ENCODE peak calls at places on chromosomes 7 and 10, in five cellular contexts. One of them, this sample, is unnamed.

GRCh38 chr7:82745117-82745516 is 301.5 kb upstream of the CACNA2D1 start:
- DNase-seq in dermis blood vessel endothelial cell: no peak
- DNase-seq in NB4: no peak
- DNase-seq in NCI-H1417: no peak
- DNase-seq in kidney epithelial cell: no peak
- DNase-seq in this sample: no peak

GRCh38 chr10:4353059-4353655 is 472.9 kb upstream of the AKR1E2 start:
- DNase-seq in dermis blood vessel endothelial cell: peak
- DNase-seq in NB4: no peak
- DNase-seq in NCI-H1417: no peak
- DNase-seq in kidney epithelial cell: no peak
- DNase-seq in this sample: no peak

GRCh38 chr10:102935939-102936605 is 18.0 kb downstream of the CNNM2 start:
- DNase-seq in dermis blood vessel endothelial cell: no peak
- DNase-seq in NB4: no peak
- DNase-seq in NCI-H1417: no peak
- DNase-seq in kidney epithelial cell: no peak
- DNase-seq in this sample: no peak

GRCh38 chr10:88731296-88731695 is 25.2 kb downstream of the LIPK start:
- DNase-seq in dermis blood vessel endothelial cell: no peak
- DNase-seq in NB4: no peak
- DNase-seq in NCI-H1417: peak
- DNase-seq in kidney epithelial cell: no peak
- DNase-seq in this sample: peak

GRCh38 chr10:97425964-97426775 is at the start of gene PGAM1:
- DNase-seq in dermis blood vessel endothelial cell: peak
- DNase-seq in NB4: peak
- DNase-seq in NCI-H1417: peak
- DNase-seq in kidney epithelial cell: no peak
- DNase-seq in this sample: peak

GRCh38 chr10:98572594-98572993 is 125.9 kb upstream of the HPS1 start:
- DNase-seq in dermis blood vessel endothelial cell: no peak
- DNase-seq in NB4: no peak
- DNase-seq in NCI-H1417: no peak
- DNase-seq in kidney epithelial cell: no peak
- DNase-seq in this sample: no peak

GRCh38 chr10:7159928-7160327 is 250.9 kb downstream of the SFMBT2 start:
- DNase-seq in dermis blood vessel endothelial cell: no peak
- DNase-seq in NB4: no peak
- DNase-seq in NCI-H1417: no peak
- DNase-seq in kidney epithelial cell: no peak
- DNase-seq in this sample: no peak

GRCh38 chr7:1579481-1580421 is 9.9 kb upstream of the PSMG3 start:
- DNase-seq in dermis blood vessel endothelial cell: peak
- DNase-seq in NB4: peak
- DNase-seq in NCI-H1417: peak
- DNase-seq in kidney epithelial cell: no peak
- DNase-seq in this sample: peak

GRCh38 chr10:68156373-68157185 is 47.3 kb downstream of the MYPN start:
- DNase-seq in dermis blood vessel endothelial cell: peak
- DNase-seq in NB4: peak
- DNase-seq in NCI-H1417: peak
- DNase-seq in kidney epithelial cell: no peak
- DNase-seq in this sample: peak

GRCh38 chr7:117673367-117673766 is 193.5 kb downstream of the CFTR start:
- DNase-seq in dermis blood vessel endothelial cell: no peak
- DNase-seq in NB4: no peak
- DNase-seq in NCI-H1417: peak
- DNase-seq in kidney epithelial cell: no peak
- DNase-seq in this sample: no peak

GRCh38 chr10:104617831-104618230 is 23.3 kb upstream of the SORCS3 start:
- DNase-seq in dermis blood vessel endothelial cell: no peak
- DNase-seq in NB4: no peak
- DNase-seq in NCI-H1417: no peak
- DNase-seq in kidney epithelial cell: no peak
- DNase-seq in this sample: no peak

GRCh38 chr7:32785365-32785764 is 106.2 kb downstream of the KBTBD2 start:
- DNase-seq in dermis blood vessel endothelial cell: peak
- DNase-seq in NB4: no peak
- DNase-seq in NCI-H1417: peak
- DNase-seq in kidney epithelial cell: no peak
- DNase-seq in this sample: no peak

GRCh38 chr7:139620676-139621344 is 97.3 kb downstream of the CLEC2L start:
- DNase-seq in dermis blood vessel endothelial cell: peak
- DNase-seq in NB4: peak
- DNase-seq in NCI-H1417: peak
- DNase-seq in kidney epithelial cell: no peak
- DNase-seq in this sample: peak

GRCh38 chr10:122310311-122311050 is 39.4 kb downstream of the BTBD16 start:
- DNase-seq in dermis blood vessel endothelial cell: peak
- DNase-seq in NB4: peak
- DNase-seq in NCI-H1417: no peak
- DNase-seq in kidney epithelial cell: peak
- DNase-seq in this sample: no peak

GRCh38 chr7:143321242-143321641 is 5.3 kb downstream of the CLCN1 start:
- DNase-seq in dermis blood vessel endothelial cell: no peak
- DNase-seq in NB4: peak
- DNase-seq in NCI-H1417: no peak
- DNase-seq in kidney epithelial cell: no peak
- DNase-seq in this sample: no peak

GRCh38 chr7:147436718-147437117 is 1153.8 kb upstream of the C7orf33 start:
- DNase-seq in dermis blood vessel endothelial cell: no peak
- DNase-seq in NB4: no peak
- DNase-seq in NCI-H1417: no peak
- DNase-seq in kidney epithelial cell: no peak
- DNase-seq in this sample: no peak

GRCh38 chr7:127776776-127777390 is 124.9 kb downstream of the SND1 start:
- DNase-seq in dermis blood vessel endothelial cell: no peak
- DNase-seq in NB4: no peak
- DNase-seq in NCI-H1417: no peak
- DNase-seq in kidney epithelial cell: peak
- DNase-seq in this sample: no peak

GRCh38 chr7:21773326-21773725 is 172.4 kb downstream of the CDCA7L start:
- DNase-seq in dermis blood vessel endothelial cell: no peak
- DNase-seq in NB4: no peak
- DNase-seq in NCI-H1417: no peak
- DNase-seq in kidney epithelial cell: no peak
- DNase-seq in this sample: no peak

GRCh38 chr10:50251309-50251850 is at the start of gene ASAH2:
- DNase-seq in dermis blood vessel endothelial cell: no peak
- DNase-seq in NB4: no peak
- DNase-seq in NCI-H1417: no peak
- DNase-seq in kidney epithelial cell: no peak
- DNase-seq in this sample: no peak

GRCh38 chr10:69583106-69583505 is 9.9 kb upstream of the NEUROG3 start:
- DNase-seq in dermis blood vessel endothelial cell: no peak
- DNase-seq in NB4: no peak
- DNase-seq in NCI-H1417: peak
- DNase-seq in kidney epithelial cell: no peak
- DNase-seq in this sample: no peak

GRCh38 chr7:141754939-141755338 is 9.0 kb upstream of the TAS2R3 start:
- DNase-seq in dermis blood vessel endothelial cell: peak
- DNase-seq in NB4: peak
- DNase-seq in NCI-H1417: peak
- DNase-seq in kidney epithelial cell: no peak
- DNase-seq in this sample: peak

GRCh38 chr7:132871419-132871818 is 210.5 kb downstream of the CHCHD3 start:
- DNase-seq in dermis blood vessel endothelial cell: no peak
- DNase-seq in NB4: no peak
- DNase-seq in NCI-H1417: no peak
- DNase-seq in kidney epithelial cell: no peak
- DNase-seq in this sample: no peak

GRCh38 chr7:73678862-73679261 is 4.4 kb downstream of the DNAJC30 start:
- DNase-seq in dermis blood vessel endothelial cell: no peak
- DNase-seq in NB4: no peak
- DNase-seq in NCI-H1417: no peak
- DNase-seq in kidney epithelial cell: no peak
- DNase-seq in this sample: no peak

GRCh38 chr10:118216526-118217035 is 125.5 kb downstream of the FAM204A start:
- DNase-seq in dermis blood vessel endothelial cell: no peak
- DNase-seq in NB4: no peak
- DNase-seq in NCI-H1417: peak
- DNase-seq in kidney epithelial cell: no peak
- DNase-seq in this sample: no peak

GRCh38 chr10:126674741-126675515 is 4.4 kb upstream of the C10orf90 start:
- DNase-seq in dermis blood vessel endothelial cell: no peak
- DNase-seq in NB4: no peak
- DNase-seq in NCI-H1417: no peak
- DNase-seq in kidney epithelial cell: no peak
- DNase-seq in this sample: no peak

GRCh38 chr7:88169717-88170320 is 50.0 kb downstream of the SRI start:
- DNase-seq in dermis blood vessel endothelial cell: peak
- DNase-seq in NB4: peak
- DNase-seq in NCI-H1417: peak
- DNase-seq in kidney epithelial cell: peak
- DNase-seq in this sample: peak

GRCh38 chr10:20970044-20970443 is 72.9 kb upstream of the NEBL start:
- DNase-seq in dermis blood vessel endothelial cell: peak
- DNase-seq in NB4: no peak
- DNase-seq in NCI-H1417: no peak
- DNase-seq in kidney epithelial cell: no peak
- DNase-seq in this sample: peak

GRCh38 chr10:49414496-49414895 is 18.6 kb upstream of the DRGX start:
- DNase-seq in dermis blood vessel endothelial cell: no peak
- DNase-seq in NB4: no peak
- DNase-seq in NCI-H1417: no peak
- DNase-seq in kidney epithelial cell: no peak
- DNase-seq in this sample: no peak

GRCh38 chr10:49187950-49188761 is at the start of gene TMEM273:
- DNase-seq in dermis blood vessel endothelial cell: peak
- DNase-seq in NB4: peak
- DNase-seq in NCI-H1417: peak
- DNase-seq in kidney epithelial cell: peak
- DNase-seq in this sample: peak

GRCh38 chr10:128018236-128018635 is 108.0 kb downstream of the MKI67 start:
- DNase-seq in dermis blood vessel endothelial cell: peak
- DNase-seq in NB4: no peak
- DNase-seq in NCI-H1417: no peak
- DNase-seq in kidney epithelial cell: no peak
- DNase-seq in this sample: peak

GRCh38 chr10:30463944-30464451 is 30.0 kb downstream of the MAP3K8 start:
- DNase-seq in dermis blood vessel endothelial cell: no peak
- DNase-seq in NB4: no peak
- DNase-seq in NCI-H1417: no peak
- DNase-seq in kidney epithelial cell: peak
- DNase-seq in this sample: no peak

GRCh38 chr7:6479067-6479466 is 31.3 kb upstream of the DAGLB start:
- DNase-seq in dermis blood vessel endothelial cell: no peak
- DNase-seq in NB4: no peak
- DNase-seq in NCI-H1417: no peak
- DNase-seq in kidney epithelial cell: no peak
- DNase-seq in this sample: no peak